ENCODE peak calls at places on chromosomes 12 and 14, in eight cellular contexts. T, M, E, R, J, O, G and D are unnamed samples.

GRCh38 chr12:106248177-106248848 is 493 bp upstream of the CKAP4 start:
- DNase-seq in M (peak), J (peak), G (peak), R (peak), E (peak), O (peak), T (peak), D (peak)

GRCh38 chr14:32564591-32564990 is 235.5 kb downstream of the AKAP6 start:
- DNase-seq in T (no peak), R (no peak), G (no peak), J (no peak), M (no peak), E (peak), O (no peak), D (no peak)

GRCh38 chr12:79690156-79690605 is 583 bp downstream of the PAWR start:
- DNase-seq in R (no peak), O (peak), M (peak), T (no peak), J (no peak), E (peak), G (no peak), D (peak)

GRCh38 chr14:95523818-95524448 is 7.5 kb upstream of the SYNE3 start:
- DNase-seq in R (no peak), G (peak), T (no peak), O (no peak), M (no peak), J (no peak), E (no peak), D (no peak)

GRCh38 chr12:97556201-97556824 is 93.7 kb downstream of the RMST start:
- DNase-seq in E (peak), G (no peak), T (no peak), J (no peak), O (peak), M (no peak), R (no peak), D (no peak)

GRCh38 chr14:35332517-35333346 is 40.5 kb downstream of the PSMA6 start:
- DNase-seq in T (no peak), E (no peak), R (peak), J (peak), G (peak), O (peak), M (no peak), D (no peak)

GRCh38 chr12:18151036-18151435 is 61.0 kb upstream of the RERGL start:
- DNase-seq in M (no peak), O (no peak), J (no peak), T (no peak), R (no peak), E (no peak), G (no peak), D (no peak)

GRCh38 chr14:91367173-91368171 is 50.1 kb downstream of the CCDC88C start:
- DNase-seq in M (no peak), G (peak), J (no peak), E (peak), T (peak), O (no peak), R (peak), D (no peak)

GRCh38 chr14:105355850-105356604 is 41.5 kb downstream of the PACS2 start:
- DNase-seq in E (no peak), G (no peak), J (no peak), T (no peak), M (no peak), R (no peak), O (no peak), D (no peak)

GRCh38 chr14:68160269-68160668 is 340.7 kb downstream of the RAD51B start:
- DNase-seq in E (no peak), G (no peak), T (no peak), R (no peak), M (no peak), J (no peak), O (no peak), D (no peak)